ENCODE peak calls at places on chromosomes 6 and 20, in eight cellular contexts. One of them, this sample, is unnamed. For H3K36me3 and H3K9me3, the result is how much of the 10 kb centered on the place peaks cover.

GRCh38 chr6:133551847-133552331 is 310.7 kb downstream of the EYA4 start:
- DNase-seq in aorta: no peak
- DNase-seq in ascending aorta: no peak
- DNase-seq in IMR-90: peak
- DNase-seq in neural progenitor cell: no peak
- DNase-seq in transverse colon: peak
- DNase-seq in Caco-2: no peak
- DNase-seq in small intestine: no peak
- DNase-seq in this sample: peak

GRCh38 chr6:90003069-90003800 is 109.0 kb downstream of the GJA10 start:
- DNase-seq in aorta: no peak
- DNase-seq in ascending aorta: no peak
- DNase-seq in IMR-90: no peak
- DNase-seq in neural progenitor cell: no peak
- DNase-seq in transverse colon: peak
- DNase-seq in Caco-2: no peak
- DNase-seq in small intestine: no peak
- DNase-seq in this sample: no peak

GRCh38 chr20:18588554-18589043 is 745 bp downstream of the DTD1 start:
- DNase-seq in aorta: no peak
- DNase-seq in ascending aorta: no peak
- DNase-seq in IMR-90: no peak
- DNase-seq in neural progenitor cell: peak
- DNase-seq in transverse colon: peak
- DNase-seq in Caco-2: peak
- DNase-seq in small intestine: no peak
- DNase-seq in this sample: no peak

GRCh38 chr6:161152904-161153662 is 120.8 kb downstream of the AGPAT4 start:
- DNase-seq in aorta: no peak
- DNase-seq in ascending aorta: no peak
- DNase-seq in IMR-90: no peak
- DNase-seq in neural progenitor cell: no peak
- DNase-seq in transverse colon: no peak
- DNase-seq in Caco-2: peak
- DNase-seq in small intestine: no peak
- DNase-seq in this sample: peak

GRCh38 chr6:90028995-90029635 is 134.8 kb downstream of the GJA10 start:
- DNase-seq in aorta: no peak
- DNase-seq in ascending aorta: no peak
- DNase-seq in IMR-90: no peak
- DNase-seq in neural progenitor cell: no peak
- DNase-seq in transverse colon: no peak
- DNase-seq in Caco-2: no peak
- DNase-seq in small intestine: no peak
- DNase-seq in this sample: no peak

GRCh38 chr20:32524871-32525501 is 60.1 kb downstream of the NOL4L start:
- DNase-seq in aorta: peak
- DNase-seq in ascending aorta: no peak
- DNase-seq in IMR-90: no peak
- DNase-seq in neural progenitor cell: no peak
- DNase-seq in transverse colon: peak
- DNase-seq in Caco-2: no peak
- DNase-seq in small intestine: peak
- DNase-seq in this sample: peak

GRCh38 chr20:11452326-11452725 is 465.4 kb upstream of the BTBD3 start:
- DNase-seq in aorta: no peak
- DNase-seq in ascending aorta: no peak
- DNase-seq in IMR-90: peak
- DNase-seq in neural progenitor cell: no peak
- DNase-seq in transverse colon: no peak
- DNase-seq in Caco-2: no peak
- DNase-seq in small intestine: no peak
- DNase-seq in this sample: no peak

GRCh38 chr6:169962604-169963469 is 211.4 kb downstream of the ERMARD start:
- DNase-seq in aorta: peak
- DNase-seq in ascending aorta: no peak
- DNase-seq in IMR-90: no peak
- DNase-seq in neural progenitor cell: no peak
- DNase-seq in transverse colon: no peak
- DNase-seq in Caco-2: no peak
- DNase-seq in small intestine: no peak
- DNase-seq in this sample: no peak

GRCh38 chr20:41327178-41327577 is 9.6 kb upstream of the ZHX3 start:
- DNase-seq in aorta: no peak
- DNase-seq in ascending aorta: no peak
- DNase-seq in IMR-90: no peak
- DNase-seq in neural progenitor cell: no peak
- DNase-seq in transverse colon: no peak
- DNase-seq in Caco-2: no peak
- DNase-seq in small intestine: no peak
- DNase-seq in this sample: no peak

GRCh38 chr20:41330343-41330720 is 10.3 kb upstream of the LPIN3 start:
- DNase-seq in aorta: no peak
- DNase-seq in ascending aorta: no peak
- DNase-seq in IMR-90: peak
- DNase-seq in neural progenitor cell: no peak
- DNase-seq in transverse colon: no peak
- DNase-seq in Caco-2: no peak
- DNase-seq in small intestine: no peak
- DNase-seq in this sample: no peak

GRCh38 chr20:41330941-41331340 is 9.7 kb upstream of the LPIN3 start:
- DNase-seq in aorta: no peak
- DNase-seq in ascending aorta: no peak
- DNase-seq in IMR-90: no peak
- DNase-seq in neural progenitor cell: no peak
- DNase-seq in transverse colon: no peak
- DNase-seq in Caco-2: no peak
- DNase-seq in small intestine: no peak
- DNase-seq in this sample: no peak

GRCh38 chr20:41331731-41332130 is 8.9 kb upstream of the LPIN3 start:
- DNase-seq in aorta: no peak
- DNase-seq in ascending aorta: no peak
- DNase-seq in IMR-90: no peak
- DNase-seq in neural progenitor cell: no peak
- DNase-seq in transverse colon: no peak
- DNase-seq in Caco-2: no peak
- DNase-seq in small intestine: no peak
- DNase-seq in this sample: no peak

DNA sequence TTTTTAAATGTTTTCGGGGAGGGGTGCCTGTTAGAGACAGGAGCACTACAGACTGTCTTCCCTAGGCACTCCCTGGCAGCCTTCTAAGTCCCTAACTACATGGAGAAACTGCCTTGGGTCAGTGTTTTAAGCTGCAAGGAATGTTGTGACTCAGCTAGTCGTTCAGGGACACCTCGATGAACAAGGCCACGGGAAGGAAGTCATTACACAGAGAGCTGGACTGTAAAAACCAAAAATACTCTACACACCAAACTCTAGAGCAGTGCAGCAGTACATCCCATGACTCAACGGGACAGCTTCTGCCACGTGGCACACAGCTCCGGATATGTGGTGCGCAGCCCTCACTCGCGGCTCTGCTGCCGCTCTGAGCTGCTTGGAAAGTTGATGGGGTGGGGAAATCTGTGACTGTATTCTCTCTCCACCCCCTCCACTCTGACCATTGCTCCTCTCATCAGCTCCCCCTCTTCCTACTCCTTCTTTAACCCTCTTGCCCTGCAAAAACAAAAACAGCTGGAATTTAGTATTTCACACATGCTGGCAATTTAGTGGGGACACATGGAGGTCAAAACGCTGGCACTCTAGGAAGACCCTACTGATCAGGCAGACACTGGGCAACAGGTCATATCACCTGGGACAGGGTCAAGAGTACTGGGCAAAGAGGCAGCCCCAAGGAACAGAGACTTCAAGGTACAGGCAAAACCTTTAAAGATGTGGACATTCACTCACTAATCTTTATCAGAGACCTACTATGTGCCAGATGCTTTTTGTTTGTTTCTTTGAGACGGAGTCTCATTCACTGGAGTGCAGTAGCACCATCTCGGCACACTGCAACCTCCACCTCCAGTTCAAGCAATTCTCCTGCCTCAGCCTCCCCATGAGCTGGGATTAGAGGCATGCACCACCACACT is 10.9 kb upstream of the LPIN3 start:
- DNase-seq in aorta: peak
- DNase-seq in ascending aorta: peak
- DNase-seq in IMR-90: peak
- DNase-seq in neural progenitor cell: no peak
- DNase-seq in transverse colon: peak
- DNase-seq in Caco-2: no peak
- DNase-seq in small intestine: peak
- DNase-seq in this sample: peak
- H3K4me3 ChIP-seq in aorta: no peak
- H3K4me3 ChIP-seq in ascending aorta: no peak
- H3K4me3 ChIP-seq in IMR-90: no peak
- H3K4me3 ChIP-seq in neural progenitor cell: no peak
- H3K4me3 ChIP-seq in transverse colon: no peak
- H3K4me3 ChIP-seq in Caco-2: no peak
- H3K4me3 ChIP-seq in small intestine: no peak
- H3K4me3 ChIP-seq in this sample: no peak

DNA sequence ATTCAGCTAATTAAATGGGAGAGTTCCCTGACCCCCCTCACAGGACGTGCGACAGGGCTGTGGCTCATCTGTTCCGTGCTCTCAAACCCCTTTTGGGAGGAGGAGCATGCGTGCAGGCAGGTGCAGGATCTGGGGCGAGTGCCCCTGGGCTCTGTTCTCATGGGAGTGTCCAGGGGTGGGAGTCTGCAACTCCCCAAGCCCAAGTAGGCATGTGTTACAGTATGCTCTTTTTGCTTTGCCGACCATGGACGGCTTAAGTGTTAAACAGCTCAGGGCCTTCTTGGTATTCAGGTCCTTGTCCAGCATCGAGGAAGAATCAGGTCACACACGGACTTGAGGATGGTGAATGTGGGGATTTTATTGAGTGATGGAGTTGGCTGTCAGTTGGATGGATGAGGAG is 101.6 kb downstream of the NCOA3 start:
- DNase-seq in aorta: no peak
- DNase-seq in ascending aorta: no peak
- DNase-seq in IMR-90: no peak
- DNase-seq in neural progenitor cell: no peak
- DNase-seq in transverse colon: no peak
- DNase-seq in Caco-2: no peak
- DNase-seq in small intestine: no peak
- DNase-seq in this sample: no peak
- H3K36me3 ChIP-seq in aorta: under half
- H3K36me3 ChIP-seq in ascending aorta: under half
- H3K36me3 ChIP-seq in IMR-90: under half
- H3K36me3 ChIP-seq in neural progenitor cell: under half
- H3K36me3 ChIP-seq in transverse colon: under half
- H3K36me3 ChIP-seq in Caco-2: under half
- H3K36me3 ChIP-seq in small intestine: under half
- H3K36me3 ChIP-seq in this sample: under half

DNA sequence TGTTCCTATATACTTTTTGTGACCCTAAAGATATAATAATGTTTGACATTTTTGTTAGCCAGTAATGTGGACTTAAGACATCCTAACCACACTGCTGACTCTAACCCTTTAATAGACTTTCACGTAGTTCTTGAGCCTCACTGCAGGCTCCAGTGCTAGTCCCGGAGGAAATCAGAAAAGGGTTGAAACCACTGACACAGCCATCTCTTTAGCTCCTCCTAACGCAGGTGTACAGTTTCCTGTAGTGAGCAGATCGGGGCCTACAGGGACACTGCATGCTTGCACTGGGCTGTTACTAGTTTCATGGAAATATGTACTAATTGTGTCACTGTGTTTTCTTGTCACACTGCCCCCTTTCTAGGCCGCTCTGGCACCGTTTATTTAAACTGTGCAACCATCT is 512 bp upstream of the HDGFL1 start:
- DNase-seq in aorta: no peak
- DNase-seq in ascending aorta: no peak
- DNase-seq in IMR-90: no peak
- DNase-seq in neural progenitor cell: no peak
- DNase-seq in transverse colon: no peak
- DNase-seq in Caco-2: no peak
- DNase-seq in small intestine: no peak
- DNase-seq in this sample: no peak
- H3K9me3 ChIP-seq in aorta: under half
- H3K9me3 ChIP-seq in ascending aorta: under half
- H3K9me3 ChIP-seq in IMR-90: under half
- H3K9me3 ChIP-seq in neural progenitor cell: under half
- H3K9me3 ChIP-seq in transverse colon: under half
- H3K9me3 ChIP-seq in Caco-2: under half
- H3K9me3 ChIP-seq in small intestine: under half
- H3K9me3 ChIP-seq in this sample: under half

GRCh38 chr20:44961024-44961866 is 1.0 kb upstream of the TOMM34 start:
- DNase-seq in aorta: no peak
- DNase-seq in ascending aorta: no peak
- DNase-seq in IMR-90: peak
- DNase-seq in neural progenitor cell: no peak
- DNase-seq in transverse colon: no peak
- DNase-seq in Caco-2: no peak
- DNase-seq in small intestine: no peak
- DNase-seq in this sample: peak
- H3K4me3 ChIP-seq in aorta: no peak
- H3K4me3 ChIP-seq in ascending aorta: no peak
- H3K4me3 ChIP-seq in IMR-90: no peak
- H3K4me3 ChIP-seq in neural progenitor cell: no peak
- H3K4me3 ChIP-seq in transverse colon: no peak
- H3K4me3 ChIP-seq in Caco-2: no peak
- H3K4me3 ChIP-seq in small intestine: no peak
- H3K4me3 ChIP-seq in this sample: peak

DNA sequence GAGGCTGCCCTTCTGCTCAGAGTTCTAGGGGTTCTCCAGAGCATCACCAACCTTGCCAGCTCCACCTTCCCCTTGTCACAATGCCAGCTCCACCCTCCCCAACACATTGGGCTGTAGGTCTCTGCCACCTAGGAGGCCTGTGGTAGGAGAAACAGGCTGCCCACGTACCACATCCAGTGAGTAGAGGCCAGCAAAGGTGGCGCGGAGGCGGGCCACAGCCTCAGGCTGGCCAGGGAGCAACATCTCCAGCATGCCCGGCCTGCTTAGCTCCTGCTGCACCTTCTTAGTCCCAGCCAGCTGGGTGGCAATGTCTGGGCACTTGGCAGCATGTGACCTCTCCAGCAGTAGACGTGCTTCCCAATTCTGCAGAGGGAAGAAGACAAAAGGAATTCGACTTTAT is 23.8 kb downstream of the GSS start:
- DNase-seq in aorta: no peak
- DNase-seq in ascending aorta: no peak
- DNase-seq in IMR-90: no peak
- DNase-seq in neural progenitor cell: no peak
- DNase-seq in transverse colon: no peak
- DNase-seq in Caco-2: no peak
- DNase-seq in small intestine: no peak
- DNase-seq in this sample: no peak
- H3K36me3 ChIP-seq in aorta: under half
- H3K36me3 ChIP-seq in ascending aorta: half or more
- H3K36me3 ChIP-seq in IMR-90: half or more
- H3K36me3 ChIP-seq in neural progenitor cell: under half
- H3K36me3 ChIP-seq in transverse colon: under half
- H3K36me3 ChIP-seq in Caco-2: under half
- H3K36me3 ChIP-seq in small intestine: under half
- H3K36me3 ChIP-seq in this sample: under half

GRCh38 chr6:164230804-164231203 is 816.3 kb downstream of the QKI start:
- DNase-seq in aorta: no peak
- DNase-seq in ascending aorta: no peak
- DNase-seq in IMR-90: no peak
- DNase-seq in neural progenitor cell: no peak
- DNase-seq in transverse colon: no peak
- DNase-seq in Caco-2: no peak
- DNase-seq in small intestine: no peak
- DNase-seq in this sample: no peak
- H3K9me3 ChIP-seq in aorta: under half
- H3K9me3 ChIP-seq in ascending aorta: under half
- H3K9me3 ChIP-seq in IMR-90: under half
- H3K9me3 ChIP-seq in neural progenitor cell: under half
- H3K9me3 ChIP-seq in transverse colon: under half
- H3K9me3 ChIP-seq in Caco-2: under half
- H3K9me3 ChIP-seq in small intestine: under half
- H3K9me3 ChIP-seq in this sample: under half

GRCh38 chr20:62640870-62641748 is 1.2 kb upstream of the SLCO4A1 start:
- DNase-seq in aorta: no peak
- DNase-seq in ascending aorta: no peak
- DNase-seq in IMR-90: no peak
- DNase-seq in neural progenitor cell: no peak
- DNase-seq in transverse colon: no peak
- DNase-seq in Caco-2: no peak
- DNase-seq in small intestine: no peak
- DNase-seq in this sample: no peak
- H3K4me3 ChIP-seq in aorta: no peak
- H3K4me3 ChIP-seq in ascending aorta: no peak
- H3K4me3 ChIP-seq in IMR-90: no peak
- H3K4me3 ChIP-seq in neural progenitor cell: peak
- H3K4me3 ChIP-seq in transverse colon: no peak
- H3K4me3 ChIP-seq in Caco-2: peak
- H3K4me3 ChIP-seq in small intestine: no peak
- H3K4me3 ChIP-seq in this sample: peak

This sample was measured in MG63.